ENCODE peak calls at places on chromosomes 16 and 17, in seven cellular contexts. One of them, this sample, is unnamed.

GRCh38 chr17:50830994-50831393 is 4.4 kb upstream of the WFIKKN2 start:
- DNase-seq in gastrocnemius medialis: no peak
- DNase-seq in body of pancreas: no peak
- DNase-seq in testis: no peak
- DNase-seq in tibial nerve: no peak
- DNase-seq in adrenal gland: no peak
- DNase-seq in prostate gland: no peak
- DNase-seq in this sample: no peak

GRCh38 chr17:40343126-40344119 is 21.1 kb downstream of the GJD3 start:
- DNase-seq in gastrocnemius medialis: peak
- DNase-seq in body of pancreas: no peak
- DNase-seq in testis: no peak
- DNase-seq in tibial nerve: no peak
- DNase-seq in adrenal gland: no peak
- DNase-seq in prostate gland: no peak
- DNase-seq in this sample: no peak

GRCh38 chr17:14922421-14922820 is 342.7 kb downstream of the PMP22 start:
- DNase-seq in gastrocnemius medialis: no peak
- DNase-seq in body of pancreas: peak
- DNase-seq in testis: no peak
- DNase-seq in tibial nerve: no peak
- DNase-seq in adrenal gland: no peak
- DNase-seq in prostate gland: no peak
- DNase-seq in this sample: no peak

GRCh38 chr16:5025171-5025632 is 8.5 kb downstream of the NAGPA start:
- DNase-seq in gastrocnemius medialis: peak
- DNase-seq in body of pancreas: no peak
- DNase-seq in testis: peak
- DNase-seq in tibial nerve: no peak
- DNase-seq in adrenal gland: no peak
- DNase-seq in prostate gland: no peak
- DNase-seq in this sample: no peak

GRCh38 chr16:10926094-10926493 is 16.2 kb downstream of the DEXI start:
- DNase-seq in gastrocnemius medialis: no peak
- DNase-seq in body of pancreas: no peak
- DNase-seq in testis: no peak
- DNase-seq in tibial nerve: no peak
- DNase-seq in adrenal gland: no peak
- DNase-seq in prostate gland: no peak
- DNase-seq in this sample: no peak

GRCh38 chr16:84838383-84838948 is 18.7 kb downstream of the CRISPLD2 start:
- DNase-seq in gastrocnemius medialis: no peak
- DNase-seq in body of pancreas: no peak
- DNase-seq in testis: no peak
- DNase-seq in tibial nerve: no peak
- DNase-seq in adrenal gland: no peak
- DNase-seq in prostate gland: no peak
- DNase-seq in this sample: no peak

GRCh38 chr16:79037429-79038373 is 562.8 kb downstream of the MAF start:
- DNase-seq in gastrocnemius medialis: no peak
- DNase-seq in body of pancreas: peak
- DNase-seq in testis: no peak
- DNase-seq in tibial nerve: no peak
- DNase-seq in adrenal gland: no peak
- DNase-seq in prostate gland: no peak
- DNase-seq in this sample: no peak

GRCh38 chr16:81554993-81555392 is 110.4 kb downstream of the CMIP start:
- DNase-seq in gastrocnemius medialis: no peak
- DNase-seq in body of pancreas: no peak
- DNase-seq in testis: no peak
- DNase-seq in tibial nerve: no peak
- DNase-seq in adrenal gland: no peak
- DNase-seq in prostate gland: no peak
- DNase-seq in this sample: no peak

GRCh38 chr17:81928497-81929252 is 1.1 kb upstream of the MAFG start:
- DNase-seq in gastrocnemius medialis: no peak
- DNase-seq in body of pancreas: no peak
- DNase-seq in testis: no peak
- DNase-seq in tibial nerve: no peak
- DNase-seq in adrenal gland: no peak
- DNase-seq in prostate gland: no peak
- DNase-seq in this sample: no peak

GRCh38 chr16:26561303-26561702 is 505.4 kb upstream of the C16orf82 start:
- DNase-seq in gastrocnemius medialis: no peak
- DNase-seq in body of pancreas: peak
- DNase-seq in testis: no peak
- DNase-seq in tibial nerve: no peak
- DNase-seq in adrenal gland: no peak
- DNase-seq in prostate gland: no peak
- DNase-seq in this sample: no peak

GRCh38 chr17:1259910-1260389 is 10.3 kb upstream of the BHLHA9 start:
- DNase-seq in gastrocnemius medialis: no peak
- DNase-seq in body of pancreas: no peak
- DNase-seq in testis: no peak
- DNase-seq in tibial nerve: no peak
- DNase-seq in adrenal gland: no peak
- DNase-seq in prostate gland: no peak
- DNase-seq in this sample: no peak

GRCh38 chr16:48612621-48613020 is 2.6 kb upstream of the N4BP1 start:
- DNase-seq in gastrocnemius medialis: no peak
- DNase-seq in body of pancreas: no peak
- DNase-seq in testis: no peak
- DNase-seq in tibial nerve: no peak
- DNase-seq in adrenal gland: no peak
- DNase-seq in prostate gland: no peak
- DNase-seq in this sample: no peak

GRCh38 chr16:89358030-89359005 is 132.0 kb downstream of the ANKRD11 start:
- DNase-seq in gastrocnemius medialis: no peak
- DNase-seq in body of pancreas: peak
- DNase-seq in testis: no peak
- DNase-seq in tibial nerve: no peak
- DNase-seq in adrenal gland: no peak
- DNase-seq in prostate gland: no peak
- DNase-seq in this sample: no peak

GRCh38 chr17:37673386-37673785 is 30.1 kb upstream of the DDX52 start:
- DNase-seq in gastrocnemius medialis: no peak
- DNase-seq in body of pancreas: no peak
- DNase-seq in testis: no peak
- DNase-seq in tibial nerve: no peak
- DNase-seq in adrenal gland: no peak
- DNase-seq in prostate gland: no peak
- DNase-seq in this sample: no peak

GRCh38 chr17:27257031-27257357 is 36.9 kb upstream of the WSB1 start:
- DNase-seq in gastrocnemius medialis: no peak
- DNase-seq in body of pancreas: no peak
- DNase-seq in testis: no peak
- DNase-seq in tibial nerve: no peak
- DNase-seq in adrenal gland: no peak
- DNase-seq in prostate gland: no peak
- DNase-seq in this sample: no peak

GRCh38 chr16:86566601-86566965 is at the start of gene FOXC2:
- DNase-seq in gastrocnemius medialis: peak
- DNase-seq in body of pancreas: peak
- DNase-seq in testis: peak
- DNase-seq in tibial nerve: peak
- DNase-seq in adrenal gland: peak
- DNase-seq in prostate gland: peak
- DNase-seq in this sample: no peak

GRCh38 chr17:9859781-9860180 is 34.1 kb downstream of the GLP2R start:
- DNase-seq in gastrocnemius medialis: no peak
- DNase-seq in body of pancreas: no peak
- DNase-seq in testis: no peak
- DNase-seq in tibial nerve: no peak
- DNase-seq in adrenal gland: no peak
- DNase-seq in prostate gland: no peak
- DNase-seq in this sample: no peak

GRCh38 chr16:29676989-29677388 is 2.0 kb upstream of the QPRT start:
- DNase-seq in gastrocnemius medialis: no peak
- DNase-seq in body of pancreas: no peak
- DNase-seq in testis: no peak
- DNase-seq in tibial nerve: no peak
- DNase-seq in adrenal gland: no peak
- DNase-seq in prostate gland: no peak
- DNase-seq in this sample: no peak

GRCh38 chr17:73068322-73069153 is 23.9 kb downstream of the SLC39A11 start:
- DNase-seq in gastrocnemius medialis: no peak
- DNase-seq in body of pancreas: peak
- DNase-seq in testis: no peak
- DNase-seq in tibial nerve: no peak
- DNase-seq in adrenal gland: no peak
- DNase-seq in prostate gland: no peak
- DNase-seq in this sample: no peak

DNA sequence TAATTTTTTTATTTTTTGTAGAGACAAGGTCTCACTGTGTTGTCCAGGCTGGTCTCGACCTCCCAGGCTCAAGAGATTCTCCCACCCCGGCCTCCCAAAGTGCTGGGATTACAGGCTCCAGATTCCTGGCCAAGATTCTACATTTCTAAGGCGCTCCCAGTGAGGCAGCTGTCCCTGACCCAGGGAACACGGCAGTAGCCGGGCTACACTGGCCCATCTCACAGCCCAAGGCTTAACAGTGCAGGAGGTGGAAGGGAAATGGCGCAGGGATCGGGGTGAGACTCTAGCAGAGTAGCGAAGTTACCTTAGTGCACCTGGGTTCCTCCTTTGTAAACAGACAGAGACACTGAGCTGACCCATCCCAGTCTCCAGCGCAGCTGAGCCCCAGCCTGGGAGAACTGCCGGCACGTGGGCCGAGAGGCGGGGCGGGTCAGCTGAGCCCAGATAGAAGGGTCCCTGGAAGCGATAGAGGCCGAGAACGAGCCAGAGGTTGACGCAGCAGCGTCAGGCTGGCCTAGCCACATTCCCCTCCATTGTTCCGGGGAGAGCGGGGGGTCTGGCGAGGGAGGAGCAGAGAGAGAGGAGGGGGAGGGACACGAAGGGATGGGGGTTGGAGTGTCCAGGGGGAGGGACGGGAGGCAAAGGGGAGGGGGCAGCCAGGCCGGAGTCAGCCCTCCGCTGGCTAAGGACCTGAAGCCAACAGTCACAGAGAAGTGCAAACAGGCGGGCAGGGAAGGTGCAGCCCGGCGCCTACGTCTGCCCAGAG is 2.5 kb downstream of the CARHSP1 start:
- DNase-seq in gastrocnemius medialis: no peak
- DNase-seq in body of pancreas: no peak
- DNase-seq in testis: peak
- DNase-seq in tibial nerve: no peak
- DNase-seq in adrenal gland: peak
- DNase-seq in prostate gland: peak
- DNase-seq in this sample: no peak
- H3K4me3 ChIP-seq in gastrocnemius medialis: peak
- H3K4me3 ChIP-seq in body of pancreas: peak
- H3K4me3 ChIP-seq in testis: peak
- H3K4me3 ChIP-seq in tibial nerve: peak
- H3K4me3 ChIP-seq in adrenal gland: peak
- H3K4me3 ChIP-seq in prostate gland: peak
- H3K4me3 ChIP-seq in this sample: peak

GRCh38 chr17:36544049-36544319 is 735 bp upstream of the GGNBP2 start:
- DNase-seq in gastrocnemius medialis: peak
- DNase-seq in body of pancreas: no peak
- DNase-seq in testis: peak
- DNase-seq in tibial nerve: no peak
- DNase-seq in adrenal gland: peak
- DNase-seq in prostate gland: peak
- DNase-seq in this sample: no peak

GRCh38 chr17:36546418-36547093 is 1.8 kb downstream of the GGNBP2 start:
- DNase-seq in gastrocnemius medialis: no peak
- DNase-seq in body of pancreas: no peak
- DNase-seq in testis: no peak
- DNase-seq in tibial nerve: no peak
- DNase-seq in adrenal gland: no peak
- DNase-seq in prostate gland: no peak
- DNase-seq in this sample: no peak

GRCh38 chr17:36544320-36545092 is at the start of gene GGNBP2:
- DNase-seq in gastrocnemius medialis: peak
- DNase-seq in body of pancreas: peak
- DNase-seq in testis: peak
- DNase-seq in tibial nerve: peak
- DNase-seq in adrenal gland: peak
- DNase-seq in prostate gland: peak
- DNase-seq in this sample: peak

GRCh38 chr17:36545465-36546417 is 1.0 kb downstream of the GGNBP2 start:
- DNase-seq in gastrocnemius medialis: peak
- DNase-seq in body of pancreas: peak
- DNase-seq in testis: peak
- DNase-seq in tibial nerve: peak
- DNase-seq in adrenal gland: peak
- DNase-seq in prostate gland: peak
- DNase-seq in this sample: peak

GRCh38 chr17:36545093-36545464 is 360 bp downstream of the GGNBP2 start:
- DNase-seq in gastrocnemius medialis: no peak
- DNase-seq in body of pancreas: no peak
- DNase-seq in testis: no peak
- DNase-seq in tibial nerve: no peak
- DNase-seq in adrenal gland: no peak
- DNase-seq in prostate gland: no peak
- DNase-seq in this sample: no peak
- TF ChIP-seq POLR2A in gastrocnemius medialis: no peak
- TF ChIP-seq POLR2A in body of pancreas: no peak
- TF ChIP-seq POLR2A in testis: no peak
- TF ChIP-seq POLR2A in tibial nerve: no peak
- TF ChIP-seq POLR2A in adrenal gland: no peak
- TF ChIP-seq POLR2A in prostate gland: no peak
- TF ChIP-seq POLR2A in this sample: no peak

GRCh38 chr17:48299760-48300159 is 130.3 kb downstream of the SKAP1 start:
- DNase-seq in gastrocnemius medialis: no peak
- DNase-seq in body of pancreas: no peak
- DNase-seq in testis: no peak
- DNase-seq in tibial nerve: no peak
- DNase-seq in adrenal gland: no peak
- DNase-seq in prostate gland: no peak
- DNase-seq in this sample: no peak
- H3K4me3 ChIP-seq in gastrocnemius medialis: no peak
- H3K4me3 ChIP-seq in body of pancreas: no peak
- H3K4me3 ChIP-seq in testis: no peak
- H3K4me3 ChIP-seq in tibial nerve: no peak
- H3K4me3 ChIP-seq in adrenal gland: no peak
- H3K4me3 ChIP-seq in prostate gland: no peak
- H3K4me3 ChIP-seq in this sample: no peak

GRCh38 chr17:80268427-80268826 is 7.8 kb downstream of the RNF213 start:
- DNase-seq in gastrocnemius medialis: no peak
- DNase-seq in body of pancreas: no peak
- DNase-seq in testis: no peak
- DNase-seq in tibial nerve: no peak
- DNase-seq in adrenal gland: no peak
- DNase-seq in prostate gland: no peak
- DNase-seq in this sample: no peak

GRCh38 chr17:80270104-80270503 is 9.5 kb downstream of the RNF213 start:
- DNase-seq in gastrocnemius medialis: no peak
- DNase-seq in body of pancreas: no peak
- DNase-seq in testis: no peak
- DNase-seq in tibial nerve: no peak
- DNase-seq in adrenal gland: no peak
- DNase-seq in prostate gland: no peak
- DNase-seq in this sample: no peak

GRCh38 chr17:80270836-80271235 is 10.2 kb downstream of the RNF213 start:
- DNase-seq in gastrocnemius medialis: no peak
- DNase-seq in body of pancreas: peak
- DNase-seq in testis: peak
- DNase-seq in tibial nerve: no peak
- DNase-seq in adrenal gland: no peak
- DNase-seq in prostate gland: no peak
- DNase-seq in this sample: no peak

GRCh38 chr17:80267391-80267790 is 6.7 kb downstream of the RNF213 start:
- DNase-seq in gastrocnemius medialis: no peak
- DNase-seq in body of pancreas: no peak
- DNase-seq in testis: no peak
- DNase-seq in tibial nerve: no peak
- DNase-seq in adrenal gland: no peak
- DNase-seq in prostate gland: no peak
- DNase-seq in this sample: no peak

GRCh38 chr17:80269405-80269807 is 8.8 kb downstream of the RNF213 start:
- DNase-seq in gastrocnemius medialis: no peak
- DNase-seq in body of pancreas: no peak
- DNase-seq in testis: no peak
- DNase-seq in tibial nerve: no peak
- DNase-seq in adrenal gland: no peak
- DNase-seq in prostate gland: no peak
- DNase-seq in this sample: no peak
- TF ChIP-seq POLR2A in gastrocnemius medialis: no peak
- TF ChIP-seq POLR2A in body of pancreas: no peak
- TF ChIP-seq POLR2A in testis: no peak
- TF ChIP-seq POLR2A in tibial nerve: no peak
- TF ChIP-seq POLR2A in adrenal gland: no peak
- TF ChIP-seq POLR2A in prostate gland: no peak
- TF ChIP-seq POLR2A in this sample: no peak